ENCODE peak calls at places on chromosomes 2 and 18, in four cellular contexts. G, V, I and C are unnamed samples.

GRCh38 chr2:241561811-241562210 is 3.3 kb downstream of the BOK start:
- DNase-seq in G (peak), V (no peak), I (no peak), C (no peak)

GRCh38 chr2:99715956-99716355 is 226.1 kb upstream of the REV1 start:
- DNase-seq in G (no peak), V (no peak), I (no peak), C (no peak)

GRCh38 chr18:27315001-27315400 is 129.9 kb upstream of the CHST9 start:
- DNase-seq in G (no peak), V (no peak), I (no peak), C (no peak)

GRCh38 chr18:37398248-37398920 is 167.2 kb downstream of the CELF4 start:
- DNase-seq in G (no peak), V (no peak), I (no peak), C (no peak)

GRCh38 chr18:77208969-77209368 is 40.7 kb upstream of the GALR1 start:
- DNase-seq in G (no peak), V (peak), I (no peak), C (no peak)

GRCh38 chr2:241844066-241844728 is 14.5 kb downstream of the PDCD1 start:
- DNase-seq in G (peak), V (no peak), I (no peak), C (peak)

GRCh38 chr2:143688248-143688647 is 559.0 kb downstream of the ARHGAP15 start:
- DNase-seq in G (no peak), V (no peak), I (no peak), C (no peak)

GRCh38 chr2:218289639-218290315 is 2.5 kb downstream of the TMBIM1 start:
- DNase-seq in G (peak), V (no peak), I (peak), C (no peak)

GRCh38 chr2:33607137-33607781 is 8.2 kb upstream of the FAM98A start:
- DNase-seq in G (peak), V (no peak), I (no peak), C (no peak)

GRCh38 chr18:32258148-32258547 is 68.3 kb downstream of the MEP1B start:
- DNase-seq in G (no peak), V (no peak), I (peak), C (no peak)

GRCh38 chr2:162053808-162054155 is 20.2 kb downstream of the DPP4 start:
- DNase-seq in G (no peak), V (no peak), I (no peak), C (no peak)

GRCh38 chr2:239283288-239283945 is 117.4 kb downstream of the HDAC4 start:
- DNase-seq in G (no peak), V (no peak), I (no peak), C (no peak)

GRCh38 chr2:53087282-53087882 is 680.2 kb upstream of the CHAC2 start:
- DNase-seq in G (no peak), V (no peak), I (no peak), C (no peak)

GRCh38 chr18:23856466-23857175 is 157.9 kb upstream of the TTC39C start:
- DNase-seq in G (no peak), V (no peak), I (no peak), C (no peak)

GRCh38 chr2:172135446-172135845 is 32.7 kb upstream of the DLX2 start:
- DNase-seq in G (no peak), V (no peak), I (no peak), C (no peak)

GRCh38 chr2:75157435-75157834 is 41.9 kb downstream of the TACR1 start:
- DNase-seq in G (no peak), V (no peak), I (no peak), C (peak)

GRCh38 chr18:74342416-74343043 is 26.9 kb downstream of the C18orf63 start:
- DNase-seq in G (peak), V (no peak), I (peak), C (no peak)

GRCh38 chr18:39241534-39241933 is 1675.9 kb upstream of the CELF4 start:
- DNase-seq in G (no peak), V (no peak), I (peak), C (no peak)

GRCh38 chr2:27049422-27050280 is 1.8 kb upstream of the AGBL5 start:
- DNase-seq in G (no peak), V (no peak), I (no peak), C (peak)

GRCh38 chr2:174465327-174465726 is 21.5 kb downstream of the GPR155 start:
- DNase-seq in G (peak), V (no peak), I (peak), C (no peak)

GRCh38 chr18:5414546-5414945 is 119.0 kb upstream of the ZBTB14 start:
- DNase-seq in G (no peak), V (no peak), I (no peak), C (no peak)

GRCh38 chr18:5415665-5416064 is 120.1 kb upstream of the ZBTB14 start:
- DNase-seq in G (no peak), V (no peak), I (no peak), C (no peak)

GRCh38 chr18:5413447-5413846 is 117.9 kb upstream of the ZBTB14 start:
- DNase-seq in G (no peak), V (no peak), I (no peak), C (no peak)

GRCh38 chr18:5415035-5415434 is 119.5 kb upstream of the ZBTB14 start:
- DNase-seq in G (no peak), V (no peak), I (no peak), C (no peak)

DNA sequence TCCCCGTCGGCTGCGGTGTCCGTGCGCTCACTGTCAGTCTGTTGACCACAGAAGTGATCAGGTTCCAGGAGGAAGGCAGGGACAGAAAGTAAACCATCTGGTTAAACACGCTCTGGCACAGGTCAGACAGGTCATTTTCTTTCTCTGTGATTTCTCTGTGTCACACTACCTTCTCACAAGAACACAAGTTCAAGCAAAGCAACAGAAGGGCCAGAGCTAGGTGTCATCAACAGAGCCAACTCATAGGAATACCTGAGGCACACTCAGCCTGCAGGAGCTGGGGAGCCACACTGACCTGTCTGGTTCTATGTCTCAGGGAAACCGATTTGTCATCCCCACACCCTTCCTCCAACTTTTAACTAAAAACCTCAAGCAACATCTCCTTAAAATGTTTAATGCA is 115.1 kb upstream of the ZBTB14 start:
- DNase-seq in G (no peak), V (no peak), I (no peak), C (no peak)
- TF ChIP-seq MYC in G (no peak), V (no peak), I (no peak), C (no peak)

GRCh38 chr2:183541766-183542165 is 417.5 kb downstream of the NUP35 start:
- DNase-seq in G (no peak), V (no peak), I (no peak), C (peak)
- TF ChIP-seq EP300 in G (no peak), V (no peak), I (no peak), C (no peak)

DNA sequence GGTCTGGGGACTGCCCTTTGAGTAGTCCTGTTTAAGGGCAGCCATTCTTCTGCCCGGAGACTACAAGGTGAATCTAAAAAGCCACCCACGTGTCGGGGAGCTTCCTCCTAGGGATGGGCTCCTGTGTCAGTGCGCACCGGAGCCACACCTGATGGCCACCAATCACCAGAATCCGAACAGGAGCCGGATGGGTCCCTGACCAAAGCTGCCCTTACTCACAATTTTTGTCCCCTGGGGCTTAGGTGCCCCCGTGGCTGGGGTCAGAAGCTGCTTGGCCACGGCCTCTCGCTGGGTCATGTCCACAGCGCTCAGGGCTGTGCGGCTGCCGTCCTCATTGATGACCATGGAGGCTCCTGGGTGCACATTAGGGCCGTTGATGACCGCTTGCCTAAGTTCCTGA is 30.9 kb downstream of the POLR1A start:
- DNase-seq in G (no peak), V (no peak), I (no peak), C (no peak)
- TF ChIP-seq MYC in G (no peak), V (no peak), I (no peak), C (no peak)

GRCh38 chr2:16124881-16125613 is 184.7 kb downstream of the MYCN start:
- DNase-seq in G (no peak), V (no peak), I (no peak), C (no peak)
- TF ChIP-seq EP300 in G (no peak), V (no peak), I (no peak), C (no peak)

GRCh38 chr2:87996570-87996969 is 19.8 kb downstream of the RNU2-63P start:
- DNase-seq in G (no peak), V (no peak), I (no peak), C (no peak)

GRCh38 chr2:88003074-88003755 is 13.1 kb downstream of the RNU2-63P start:
- DNase-seq in G (no peak), V (no peak), I (no peak), C (no peak)

GRCh38 chr2:88005776-88006175 is 10.6 kb downstream of the RNU2-63P start:
- DNase-seq in G (no peak), V (no peak), I (no peak), C (no peak)

GRCh38 chr2:88006912-88007439 is 9.4 kb downstream of the RNU2-63P start:
- DNase-seq in G (no peak), V (no peak), I (no peak), C (no peak)

DNA sequence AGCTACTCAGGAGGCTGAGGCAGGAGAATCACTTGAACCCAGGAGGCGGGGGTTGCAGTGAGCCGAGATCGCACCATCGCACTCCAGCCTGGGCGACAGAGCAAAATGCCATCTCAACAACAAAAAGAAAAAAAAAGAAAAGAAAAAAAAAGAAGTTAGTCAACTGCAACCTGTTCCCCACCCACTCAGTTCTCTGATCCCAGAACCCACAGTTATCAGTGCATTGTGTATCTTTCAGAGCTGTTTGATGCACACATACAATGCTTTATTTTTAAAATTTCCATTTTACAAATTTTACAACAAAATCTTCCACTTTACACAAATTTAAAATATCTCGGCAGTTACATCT is 14.0 kb downstream of the RNU2-63P start:
- DNase-seq in G (no peak), V (no peak), I (no peak), C (no peak)
- TF ChIP-seq MYC in G (no peak), V (no peak), I (no peak), C (no peak)

GRCh38 chr2:233255151-233255550 is 3.7 kb downstream of the ATG16L1 start:
- DNase-seq in G (no peak), V (no peak), I (no peak), C (no peak)
- TF ChIP-seq EP300 in G (no peak), V (no peak), I (no peak), C (no peak)

GRCh38 chr2:160474319-160474645 is 19.3 kb downstream of the RBMS1 start:
- DNase-seq in G (no peak), V (no peak), I (no peak), C (no peak)

GRCh38 chr2:160471950-160472349 is 21.7 kb downstream of the RBMS1 start:
- DNase-seq in G (no peak), V (no peak), I (no peak), C (no peak)

GRCh38 chr2:160473508-160474318 is 19.9 kb downstream of the RBMS1 start:
- DNase-seq in G (no peak), V (no peak), I (no peak), C (no peak)

GRCh38 chr2:160474891-160475795 is 18.5 kb downstream of the RBMS1 start:
- DNase-seq in G (no peak), V (no peak), I (no peak), C (no peak)

GRCh38 chr2:160472839-160473251 is 20.8 kb downstream of the RBMS1 start:
- DNase-seq in G (no peak), V (no peak), I (no peak), C (no peak)
- TF ChIP-seq MYC in G (no peak), V (no peak), I (no peak), C (no peak)

GRCh38 chr2:1823187-1824169 is 79.2 kb upstream of the PXDN start:
- DNase-seq in G (no peak), V (no peak), I (no peak), C (no peak)
- TF ChIP-seq EP300 in G (no peak), V (no peak), I (no peak), C (no peak)

GRCh38 chr2:234571620-234572407 is 74.9 kb upstream of the ARL4C start:
- DNase-seq in G (no peak), V (no peak), I (no peak), C (no peak)
- TF ChIP-seq MYC in G (no peak), V (no peak), I (no peak), C (no peak)

DNA sequence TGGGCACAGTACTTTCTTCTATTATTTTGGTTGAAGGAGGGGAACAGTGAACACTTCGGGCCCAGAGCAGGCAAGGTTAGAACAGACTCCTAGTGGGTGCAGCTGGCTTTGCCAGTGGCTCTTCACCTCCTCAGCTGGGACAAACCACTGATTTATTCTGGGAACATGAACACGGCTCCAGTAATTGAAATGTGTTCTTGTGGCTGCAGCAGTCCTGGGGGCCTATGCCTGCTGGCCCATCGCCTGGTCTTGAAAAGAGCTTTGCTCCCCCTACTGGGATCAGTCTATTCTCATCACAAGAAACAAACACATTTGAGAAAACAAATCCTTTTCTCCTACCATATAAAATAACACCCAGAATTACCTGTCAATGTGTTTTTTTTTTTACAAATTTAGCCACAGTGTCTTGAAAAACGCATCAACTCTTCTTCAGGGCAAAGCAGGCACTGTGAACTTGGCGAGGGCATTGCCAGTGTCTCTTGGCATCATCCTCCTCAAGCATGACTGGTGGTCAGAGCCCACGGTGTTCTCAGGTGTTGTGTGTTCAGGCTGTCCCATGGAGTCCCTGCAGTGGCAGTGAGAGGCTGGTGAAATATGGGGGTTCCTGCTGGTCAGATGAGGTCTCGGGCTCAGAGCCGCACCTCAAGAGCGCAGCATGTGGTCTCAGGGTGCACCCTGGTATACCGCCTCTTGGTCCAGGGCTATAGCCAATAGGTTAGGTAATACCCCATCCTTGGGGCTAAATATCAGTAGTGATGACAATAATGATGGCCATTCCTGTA is 51.3 kb downstream of the RNF144A start:
- DNase-seq in G (no peak), V (no peak), I (peak), C (no peak)
- TF ChIP-seq EP300 in G (no peak), V (no peak), I (no peak), C (no peak)